ENCODE peak calls at places on chromosomes 12 and 14, in five cellular contexts. E is stimulated activated CD4-positive, alpha-beta T cell treated with anti-CD3 and anti-CD28 coated beads, Interleukin-4, amount 100 ng/mL, for 1 hour; N is Right ventricle myocardium superior; Q is RWPE2; J is A172. G is an unnamed sample.

GRCh38 chr12:23472329-23472971 is 477.0 kb downstream of the SOX5 start:
- DNase-seq in E (no peak), N (no peak), Q (peak; percentile 75), J (no peak), G (no peak)

GRCh38 chr12:124388679-124389536 is 94.0 kb downstream of the RFLNA start:
- DNase-seq in E (peak; percentile 62), N (peak; percentile 93), Q (no peak), J (peak; percentile 83), G (peak; percentile 94)

GRCh38 chr12:109112720-109113465 is 3.5 kb upstream of the ACACB start:
- DNase-seq in E (no peak), N (no peak), Q (no peak), J (no peak), G (no peak)

GRCh38 chr12:85623726-85624125 is 212.5 kb downstream of the RASSF9 start:
- DNase-seq in E (no peak), N (no peak), Q (no peak), J (no peak), G (no peak)

GRCh38 chr12:47082963-47083621 is 3.3 kb upstream of the AMIGO2 start:
- DNase-seq in E (no peak), N (no peak), Q (no peak), J (peak; percentile 67), G (peak; percentile 100)

GRCh38 chr14:65770681-65771080 is 358.2 kb downstream of the FUT8 start:
- DNase-seq in E (no peak), N (no peak), Q (no peak), J (no peak), G (no peak)

GRCh38 chr12:109597414-109597794 is 23.8 kb downstream of the MVK start:
- DNase-seq in E (no peak), N (no peak), Q (no peak), J (no peak), G (no peak)

GRCh38 chr12:42484996-42485395 is 104.5 kb downstream of the PRICKLE1 start:
- DNase-seq in E (no peak), N (no peak), Q (no peak), J (peak; percentile 5), G (no peak)

GRCh38 chr12:68565391-68565903 is 45.3 kb upstream of the RAP1B start:
- DNase-seq in E (no peak), N (no peak), Q (no peak), J (peak; percentile 95), G (peak; percentile 47)

GRCh38 chr12:10540776-10541205 is 35.1 kb downstream of the EIF2S3B start:
- DNase-seq in E (no peak), N (no peak), Q (no peak), J (peak; percentile 0), G (no peak)

GRCh38 chr14:51328089-51328941 is 88.3 kb downstream of the TMX1 start:
- DNase-seq in E (peak; percentile 9), N (peak; percentile 53), Q (no peak), J (peak; percentile 40), G (no peak)

GRCh38 chr14:100374270-100374669 is 51.1 kb downstream of the SLC25A47 start:
- DNase-seq in E (no peak), N (no peak), Q (no peak), J (no peak), G (no peak)

GRCh38 chr14:21408152-21408551 is 24.3 kb upstream of the SUPT16H start:
- DNase-seq in E (no peak), N (no peak), Q (no peak), J (peak; percentile 29), G (peak; percentile 66)

GRCh38 chr12:56122637-56123036 is 4.6 kb downstream of the ZC3H10 start:
- DNase-seq in E (no peak), N (no peak), Q (no peak), J (no peak), G (no peak)

GRCh38 chr12:106078358-106079025 is 60.3 kb downstream of the NUAK1 start:
- DNase-seq in E (no peak), N (peak; percentile 80), Q (no peak), J (peak; percentile 96), G (peak; percentile 98)

GRCh38 chr12:93904124-93904523 is 226.9 kb downstream of the CRADD start:
- DNase-seq in E (no peak), N (no peak), Q (no peak), J (no peak), G (no peak)

GRCh38 chr14:69505338-69506240 is 21.1 kb downstream of the PLEKHD1 start:
- DNase-seq in E (no peak), N (no peak), Q (peak; percentile 32), J (peak; percentile 10), G (no peak)

GRCh38 chr12:97006585-97006984 is 99.5 kb downstream of the NEDD1 start:
- DNase-seq in E (no peak), N (no peak), Q (no peak), J (no peak), G (no peak)

GRCh38 chr14:81432171-81432570 is 32.0 kb upstream of the STON2 start:
- DNase-seq in E (no peak), N (no peak), Q (no peak), J (no peak), G (no peak)

GRCh38 chr12:112122823-112123690 is 2.3 kb upstream of the TRAFD1 start:
- DNase-seq in E (no peak), N (no peak), Q (no peak), J (no peak), G (no peak)

GRCh38 chr14:99574099-99574880 is 29.7 kb downstream of the CCDC85C start:
- DNase-seq in E (no peak), N (peak; percentile 63), Q (no peak), J (peak; percentile 90), G (peak; percentile 90)

GRCh38 chr14:68781161-68782021 is 11.5 kb downstream of the ZFP36L1 start:
- DNase-seq in E (no peak), N (no peak), Q (no peak), J (no peak), G (no peak)

GRCh38 chr12:49261726-49262125 is 3.2 kb upstream of the TUBA1C start:
- DNase-seq in E (no peak), N (no peak), Q (no peak), J (no peak), G (no peak)

G was measured in ACHN.